ENCODE peak calls at places on chromosomes 6 and 20, in seven cellular contexts. E, W, P, C, B, J and H are unnamed samples. For H3K4me1, the result is how much of the 10 kb centered on the place peaks cover.

GRCh38 chr6:143698759-143699750 is 21.3 kb downstream of the PHACTR2 start:
- DNase-seq in E (peak), W (no peak), P (no peak), C (no peak), B (no peak), J (no peak), H (no peak)

GRCh38 chr20:24118096-24118780 is 129.7 kb upstream of the GGTLC1 start:
- DNase-seq in E (no peak), W (no peak), P (peak), C (no peak), B (no peak), J (no peak), H (no peak)

GRCh38 chr6:31763617-31763940 is 1.1 kb downstream of the SAPCD1 start:
- DNase-seq in E (peak), W (no peak), P (peak), C (no peak), B (peak), J (no peak), H (no peak)

GRCh38 chr6:2920671-2921112 is 17.6 kb upstream of the SERPINB9 start:
- DNase-seq in E (no peak), W (peak), P (no peak), C (no peak), B (no peak), J (no peak), H (no peak)

GRCh38 chr20:50668798-50669197 is 22.5 kb downstream of the RIPOR3 start:
- DNase-seq in E (no peak), W (no peak), P (no peak), C (no peak), B (no peak), J (no peak), H (no peak)

GRCh38 chr6:6270948-6271347 is 49.5 kb downstream of the F13A1 start:
- DNase-seq in E (no peak), W (no peak), P (no peak), C (no peak), B (no peak), J (no peak), H (no peak)

GRCh38 chr6:43856005-43856765 is 86.2 kb downstream of the VEGFA start:
- DNase-seq in E (peak), W (peak), P (peak), C (peak), B (no peak), J (peak), H (no peak)

GRCh38 chr20:45218133-45218532 is 3.0 kb upstream of the SEMG2 start:
- DNase-seq in E (no peak), W (no peak), P (no peak), C (no peak), B (no peak), J (no peak), H (no peak)

GRCh38 chr20:35618032-35618371 is 2.4 kb downstream of the SPAG4 start:
- DNase-seq in E (no peak), W (no peak), P (no peak), C (no peak), B (no peak), J (no peak), H (no peak)

GRCh38 chr6:9126845-9127560 is 691.7 kb upstream of the SLC35B3 start:
- DNase-seq in E (no peak), W (no peak), P (no peak), C (no peak), B (peak), J (no peak), H (no peak)

GRCh38 chr6:139776051-139776450 is 401.6 kb upstream of the CITED2 start:
- DNase-seq in E (peak), W (no peak), P (peak), C (no peak), B (no peak), J (no peak), H (no peak)

GRCh38 chr6:147664092-147664491 is 155.6 kb downstream of the SAMD5 start:
- DNase-seq in E (no peak), W (no peak), P (no peak), C (no peak), B (no peak), J (no peak), H (no peak)

GRCh38 chr6:16725145-16725864 is 36.0 kb downstream of the ATXN1 start:
- DNase-seq in E (no peak), W (no peak), P (peak), C (no peak), B (peak), J (no peak), H (no peak)

DNA sequence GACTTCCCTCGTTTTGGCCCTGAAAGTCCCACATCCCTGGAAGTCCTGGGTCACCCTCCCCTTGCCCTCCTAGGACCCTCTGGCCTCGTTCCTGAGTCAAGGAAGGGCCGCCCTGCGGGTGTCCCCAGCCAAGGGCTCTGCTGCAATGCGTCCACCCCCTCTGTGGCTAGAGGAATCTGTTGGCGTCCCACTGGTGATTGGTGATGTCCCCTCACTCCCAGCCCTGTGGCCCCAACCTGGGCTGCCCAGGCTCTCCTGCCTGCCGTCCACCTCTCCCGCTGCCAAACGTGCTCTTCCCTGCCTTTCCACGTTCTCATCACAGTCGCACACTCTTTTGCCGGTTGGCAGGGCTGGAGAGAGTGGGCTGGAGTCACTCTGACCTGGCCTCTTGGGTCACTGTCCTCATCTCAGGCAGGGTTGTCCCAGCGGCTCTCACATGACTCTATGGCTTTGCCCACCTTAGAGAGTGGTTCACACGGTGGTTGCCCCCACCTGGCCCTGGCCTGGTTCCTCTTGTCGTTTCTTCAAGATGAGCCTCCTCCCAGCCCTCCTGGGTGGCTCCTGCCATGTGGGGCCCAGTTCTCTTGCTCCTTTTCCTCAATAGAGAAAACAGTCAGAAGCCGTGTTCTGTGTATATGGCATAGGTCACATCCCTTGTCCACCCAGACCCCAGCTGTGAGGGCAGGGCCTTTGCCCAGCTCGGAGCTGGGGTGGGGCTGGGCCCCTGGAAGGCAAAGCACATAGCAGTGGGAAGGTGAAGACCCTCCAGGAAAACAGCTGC is 100.9 kb downstream of the TMEM242 start:
- DNase-seq in E (no peak), W (no peak), P (no peak), C (peak), B (no peak), J (no peak), H (no peak)
- H3K4me1 ChIP-seq in E (under half), W (under half), P (under half), C (under half), B (under half), J (under half), H (half or more)

GRCh38 chr20:57309544-57310115 is 20.0 kb upstream of the SPO11 start:
- DNase-seq in E (no peak), W (no peak), P (no peak), C (peak), B (no peak), J (no peak), H (no peak)
- H3K4me1 ChIP-seq in E (under half), W (under half), P (under half), C (under half), B (under half), J (under half), H (under half)

GRCh38 chr20:57689745-57690481 is 19.9 kb downstream of the PMEPA1 start:
- DNase-seq in E (no peak), W (no peak), P (no peak), C (peak), B (no peak), J (no peak), H (no peak)
- H3K4me1 ChIP-seq in E (under half), W (under half), P (under half), C (under half), B (half or more), J (half or more), H (under half)

GRCh38 chr20:48282591-48283228 is 497.4 kb upstream of the SULF2 start:
- DNase-seq in E (no peak), W (no peak), P (no peak), C (no peak), B (no peak), J (no peak), H (no peak)
- H3K4me1 ChIP-seq in E (under half), W (under half), P (half or more), C (under half), B (under half), J (under half), H (under half)

DNA sequence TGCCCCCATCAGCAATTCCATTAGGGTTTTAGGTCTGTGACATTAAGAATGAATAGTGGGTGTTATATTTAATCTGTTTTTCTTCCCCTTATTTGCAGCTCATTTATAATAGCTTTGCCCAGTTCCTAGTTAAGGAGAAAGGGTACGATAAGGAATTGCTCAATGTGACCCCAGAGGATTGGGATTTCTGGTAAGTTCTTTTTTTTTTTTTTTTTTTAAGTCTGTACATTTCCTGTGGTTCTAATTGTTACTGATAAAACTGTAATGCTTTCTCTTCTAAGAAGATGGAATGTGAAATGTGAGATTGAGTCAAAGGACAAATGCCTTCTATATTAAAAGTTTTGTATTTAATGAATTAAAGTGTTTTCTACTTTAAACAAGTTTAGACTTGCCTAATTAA is 5.5 kb downstream of the NT5DC1 start:
- DNase-seq in E (no peak), W (no peak), P (peak), C (no peak), B (peak), J (no peak), H (no peak)
- H3K4me1 ChIP-seq in E (half or more), W (under half), P (under half), C (under half), B (under half), J (under half), H (under half)

DNA sequence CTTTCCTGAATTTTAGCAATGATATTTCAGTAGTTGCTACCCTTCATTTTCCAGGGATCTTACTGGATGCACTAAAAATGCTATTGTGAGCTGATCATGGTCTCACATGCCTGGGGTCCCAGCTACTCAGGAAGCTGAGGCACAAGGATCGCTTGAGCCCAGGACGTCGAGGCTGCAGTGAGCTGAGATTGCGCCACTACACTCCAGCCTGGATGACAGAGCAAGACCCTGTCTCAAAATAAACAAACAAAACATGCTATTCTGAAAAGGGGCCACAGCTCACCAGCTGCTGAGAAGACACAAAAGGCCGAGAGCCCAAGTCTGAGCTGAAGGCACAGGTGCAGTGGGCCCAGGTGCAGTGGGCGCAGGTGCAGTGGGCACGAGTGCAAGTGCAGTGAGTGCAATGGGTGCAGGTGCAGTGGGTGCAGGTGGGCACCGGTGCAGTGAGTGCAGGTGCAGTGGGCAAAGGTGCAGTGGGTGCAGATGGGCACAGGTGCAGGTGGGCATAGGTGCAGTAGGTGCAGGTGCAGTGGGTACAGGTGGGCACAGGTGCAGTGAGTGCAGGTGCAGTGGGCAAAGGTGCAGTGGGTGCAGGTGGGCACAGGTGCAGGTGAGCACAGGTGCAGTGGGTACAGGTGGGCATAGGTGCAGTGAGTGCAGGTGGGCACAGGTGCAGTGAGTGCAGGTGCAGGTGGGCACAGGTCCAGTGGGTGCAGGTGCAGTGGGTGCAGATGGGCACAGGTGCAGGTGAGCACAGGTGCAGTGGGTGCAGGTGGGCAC is 16.0 kb downstream of the ZBTB46 start:
- DNase-seq in E (no peak), W (no peak), P (no peak), C (no peak), B (no peak), J (no peak), H (no peak)
- H3K4me1 ChIP-seq in E (under half), W (under half), P (under half), C (under half), B (under half), J (under half), H (under half)

GRCh38 chr6:25832307-25832662 is 433 bp upstream of the SLC17A1 start:
- DNase-seq in E (no peak), W (no peak), P (no peak), C (no peak), B (no peak), J (no peak), H (no peak)
- H3K4me1 ChIP-seq in E (under half), W (under half), P (under half), C (under half), B (under half), J (under half), H (under half)

GRCh38 chr20:63060057-63060991 is 53.6 kb upstream of the BHLHE23 start:
- DNase-seq in E (no peak), W (no peak), P (no peak), C (peak), B (peak), J (no peak), H (no peak)
- H3K4me1 ChIP-seq in E (under half), W (under half), P (under half), C (under half), B (under half), J (under half), H (under half)

GRCh38 chr20:2749343-2749950 is 51.0 kb downstream of the CPXM1 start:
- DNase-seq in E (no peak), W (no peak), P (no peak), C (peak), B (no peak), J (no peak), H (no peak)
- H3K4me1 ChIP-seq in E (under half), W (under half), P (under half), C (under half), B (under half), J (under half), H (under half)